ENCODE peak calls at places on chromosome 17, in six cellular contexts. Q is caudate nucleus; T is NCI-H774; Y is activated CD4-positive, CD25-positive, alpha-beta regulatory T cell; V is effector CD4-positive, alpha-beta T cell; A is stimulated activated CD4-positive, alpha-beta T cell treated with anti-CD3 and anti-CD28 coated beads, Interleukin-2, amount 100 ng/mL, for 48 hours. F is an unnamed sample.

GRCh38 chr17:44887971-44888955 is 11.0 kb downstream of the EFTUD2 start:
- DNase-seq in Y (no peak), V (no peak), T (no peak), Q (no peak), A (no peak), F (no peak)

GRCh38 chr17:40451420-40451819 is 8.2 kb downstream of the IGFBP4 start:
- DNase-seq in V (no peak), A (no peak), Y (no peak), Q (no peak), T (no peak), F (no peak)

GRCh38 chr17:75619506-75620431 is 13.5 kb upstream of the SMIM5 start:
- DNase-seq in Y (no peak), V (no peak), T (no peak), A (no peak), Q (no peak), F (no peak)

GRCh38 chr17:22203208-22203715 is 510.9 kb downstream of the KCNJ18 start:
- DNase-seq in Y (no peak), T (no peak), A (no peak), V (no peak), Q (no peak), F (no peak)

GRCh38 chr17:81543339-81543675 is 8.8 kb downstream of the FAAP100 start:
- DNase-seq in Y (no peak), Q (no peak), V (no peak), T (no peak), A (no peak), F (no peak)

GRCh38 chr17:40515011-40515410 is 13.6 kb upstream of the TNS4 start:
- DNase-seq in Y (no peak), A (no peak), V (no peak), T (no peak), Q (no peak), F (no peak)

GRCh38 chr17:64081802-64082799 is 47.8 kb downstream of the ERN1 start:
- DNase-seq in T (peak), A (no peak), Q (no peak), V (peak), Y (no peak), F (no peak)

GRCh38 chr17:7703584-7704574 is 1.1 kb upstream of the EFNB3 start:
- DNase-seq in V (no peak), Y (no peak), A (no peak), T (no peak), Q (no peak), F (no peak)

GRCh38 chr17:2218426-2218825 is 85.2 kb downstream of the SMG6 start:
- DNase-seq in Q (no peak), V (no peak), A (no peak), T (no peak), Y (no peak), F (no peak)

GRCh38 chr17:21001111-21001812 is 41.5 kb downstream of the USP22 start:
- DNase-seq in V (no peak), T (no peak), Y (no peak), A (no peak), Q (no peak), F (no peak)

GRCh38 chr17:78532922-78533640 is 44.1 kb downstream of the DNAH17 start:
- DNase-seq in Q (no peak), A (peak), V (no peak), T (no peak), Y (no peak), F (no peak)

GRCh38 chr17:44115585-44116415 is 7.6 kb downstream of the HDAC5 start:
- DNase-seq in T (peak), A (no peak), Y (no peak), Q (no peak), V (no peak), F (no peak)

GRCh38 chr17:81858967-81859905 is 1.1 kb downstream of the P4HB start:
- DNase-seq in Y (no peak), V (no peak), T (no peak), Q (no peak), A (no peak), F (no peak)

GRCh38 chr17:45081046-45081703 is 20.1 kb downstream of the NMT1 start:
- DNase-seq in A (no peak), Y (no peak), V (no peak), Q (no peak), T (no peak), F (no peak)

GRCh38 chr17:46943511-46944393 is 20.8 kb downstream of the GOSR2 start:
- DNase-seq in Q (no peak), V (no peak), Y (no peak), A (no peak), T (no peak), F (no peak)

GRCh38 chr17:49545811-49546545 is 29.7 kb upstream of the NXPH3 start:
- DNase-seq in Y (no peak), T (no peak), Q (no peak), V (no peak), A (no peak), F (no peak)

GRCh38 chr17:1271441-1271840 is 1.2 kb downstream of the BHLHA9 start:
- DNase-seq in Q (no peak), A (no peak), Y (no peak), T (no peak), V (no peak), F (no peak)

GRCh38 chr17:41494524-41494923 is 4.8 kb upstream of the KRT36 start:
- DNase-seq in Q (no peak), V (no peak), T (no peak), Y (no peak), A (no peak), F (no peak)

GRCh38 chr17:753407-753806 is 1.3 kb upstream of the GEMIN4 start:
- DNase-seq in A (no peak), Q (no peak), T (no peak), Y (no peak), V (no peak), F (no peak)

GRCh38 chr17:27562777-27563455 is 68.1 kb upstream of the LGALS9 start:
- DNase-seq in Y (no peak), V (no peak), A (no peak), T (no peak), Q (no peak), F (no peak)

GRCh38 chr17:47704781-47705180 is 10.8 kb downstream of the TBKBP1 start:
- DNase-seq in V (no peak), A (no peak), T (no peak), Y (no peak), Q (no peak), F (no peak)

GRCh38 chr17:38547439-38547838 is 58.3 kb downstream of the SRCIN1 start:
- DNase-seq in V (no peak), T (no peak), Y (no peak), A (no peak), Q (no peak), F (no peak)

GRCh38 chr17:1773755-1774181 is 11.9 kb downstream of the SERPINF1 start:
- DNase-seq in Y (no peak), A (no peak), T (no peak), V (no peak), Q (no peak), F (no peak)

GRCh38 chr17:62892870-62893338 is 73.1 kb upstream of the TANC2 start:
- DNase-seq in Y (no peak), T (no peak), V (no peak), Q (no peak), A (no peak), F (no peak)

GRCh38 chr17:29103341-29103740 is 60.4 kb downstream of the PIPOX start:
- DNase-seq in Y (no peak), T (no peak), Q (no peak), V (no peak), A (no peak), F (no peak)

GRCh38 chr17:57438031-57438731 is 181.9 kb downstream of the MSI2 start:
- DNase-seq in A (no peak), T (no peak), Y (no peak), V (no peak), Q (no peak), F (no peak)

GRCh38 chr17:6090253-6090652 is 20.1 kb downstream of the WSCD1 start:
- DNase-seq in T (no peak), Q (no peak), A (no peak), Y (no peak), V (no peak), F (no peak)

GRCh38 chr17:75875182-75875939 is 3.0 kb downstream of the TRIM47 start:
- DNase-seq in V (no peak), T (peak), Q (no peak), Y (no peak), A (no peak), F (no peak)

F was measured in omental fat pad.